ENCODE peak calls at places on chromosomes 16 and 17, in nine cellular contexts. E is psoas muscle, G is endothelial cell of umbilical vein, Q is stomach, R is SK-N-SH, W is PC-9, K is right atrium auricular region, L is fibroblast of lung, D is endodermal cell. T is an unnamed sample.
A peak's percentile ranks its signal among the peaks of the same experiment; 100 is the strongest.

GRCh38 chr16:19128454-19129210 is 14.9 kb downstream of the ITPRIPL2 start:
- DNase-seq in E (no peak), R (no peak), Q (no peak), L (no peak), D (no peak), K (no peak), G (no peak), W (no peak), T (no peak)

GRCh38 chr17:43171761-43172487 is 910 bp downstream of the NBR1 start:
- DNase-seq in Q (no peak), D (peak; percentile 66), K (peak; percentile 62), W (peak; percentile 99), G (peak; percentile 95), R (no peak), L (peak; percentile 96), E (no peak), T (no peak)

GRCh38 chr17:35748323-35748960 is 4.6 kb downstream of the GAS2L2 start:
- DNase-seq in E (peak; percentile 61), Q (peak; percentile 88), K (no peak), R (peak; percentile 54), D (no peak), G (peak; percentile 20), W (no peak), L (no peak), T (no peak)

GRCh38 chr17:48757524-48757961 is 29.0 kb upstream of the HOXB13 start:
- DNase-seq in K (no peak), W (no peak), L (no peak), Q (no peak), E (no peak), R (no peak), G (no peak), D (no peak), T (no peak)

GRCh38 chr17:28046034-28046825 is 3.8 kb downstream of the NLK start:
- DNase-seq in Q (no peak), K (no peak), R (no peak), L (peak; percentile 1), E (no peak), W (no peak), G (no peak), D (no peak), T (no peak)

GRCh38 chr17:40411821-40412220 is 5.9 kb downstream of the TOP2A start:
- DNase-seq in R (no peak), E (no peak), Q (no peak), L (no peak), D (no peak), W (no peak), K (no peak), G (no peak), T (no peak)

GRCh38 chr16:89373355-89374110 is 116.8 kb downstream of the ANKRD11 start:
- DNase-seq in K (no peak), L (peak; percentile 84), D (no peak), G (peak; percentile 43), W (no peak), E (peak; percentile 77), R (no peak), Q (no peak), T (no peak)

GRCh38 chr16:23293016-23293415 is 9.1 kb upstream of the SCNN1B start:
- DNase-seq in K (no peak), Q (no peak), R (no peak), G (no peak), L (no peak), E (no peak), W (no peak), D (no peak), T (no peak)

GRCh38 chr16:81595676-81596292 is 151.2 kb downstream of the CMIP start:
- DNase-seq in W (peak; percentile 65), Q (no peak), G (peak; percentile 59), L (no peak), R (no peak), E (no peak), D (no peak), K (no peak), T (no peak)

GRCh38 chr17:57572062-57572461 is 173.0 kb downstream of the CCDC182 start:
- DNase-seq in Q (no peak), W (no peak), K (no peak), R (no peak), E (no peak), G (no peak), L (no peak), D (no peak), T (no peak)

GRCh38 chr16:4114257-4115208 is 1.7 kb downstream of the ADCY9 start:
- DNase-seq in D (no peak), E (peak; percentile 64), G (no peak), Q (no peak), W (no peak), R (no peak), K (no peak), L (no peak), T (no peak)

GRCh38 chr16:11571549-11571948 is 15.2 kb downstream of the LITAF start:
- DNase-seq in K (no peak), E (peak; percentile 7), Q (no peak), R (no peak), W (no peak), L (no peak), D (no peak), G (no peak), T (no peak)

GRCh38 chr17:56754523-56755208 is 79.1 kb downstream of the C17orf67 start:
- DNase-seq in G (peak; percentile 53), K (no peak), E (no peak), Q (no peak), L (peak; percentile 28), W (no peak), D (peak; percentile 71), R (peak; percentile 60), T (no peak)

DNA sequence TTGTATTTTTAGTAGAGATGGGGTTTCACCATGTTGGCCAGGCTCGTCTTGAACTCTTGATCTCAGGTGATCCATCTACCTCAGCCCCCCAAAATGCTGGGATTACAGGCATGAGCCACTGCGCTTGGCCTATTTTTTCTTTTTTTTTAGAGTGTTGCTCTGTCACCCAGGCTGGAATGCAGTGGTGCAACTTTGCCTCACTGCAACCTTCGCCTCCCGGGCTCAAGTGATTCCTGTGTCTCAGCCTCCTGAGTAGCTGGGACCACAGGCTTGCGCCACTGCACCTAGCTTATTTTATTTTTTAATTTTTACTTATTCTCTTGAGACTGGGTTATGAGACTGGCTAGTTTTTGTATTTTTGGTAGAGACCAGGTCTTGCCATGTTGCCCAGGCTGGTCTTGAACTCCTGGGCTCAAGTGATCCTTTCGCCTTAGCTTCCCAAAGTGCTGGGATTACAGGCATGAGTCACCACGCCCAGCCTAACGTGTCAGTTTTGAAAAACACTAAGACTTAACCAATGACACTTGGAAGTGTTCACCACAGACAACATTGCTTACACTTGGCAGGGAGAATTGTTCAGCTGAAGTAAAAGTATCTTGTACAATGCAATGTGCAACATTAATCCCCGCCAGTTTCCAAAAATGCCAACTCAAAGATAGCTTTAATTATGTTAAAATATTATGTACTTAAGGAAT is 26.9 kb downstream of the ATAD5 start:
- DNase-seq in G (no peak), Q (no peak), K (no peak), L (peak; percentile 39), R (no peak), D (no peak), E (no peak), W (no peak), T (no peak)
- H3K36me3 ChIP-seq in G (no peaks in the 10 kb centered on the region), Q (no peaks in the 10 kb centered on the region), K (no peaks in the 10 kb centered on the region), L (no peaks in the 10 kb centered on the region), R (peaks cover 21% of the 10 kb centered on the region), D (peaks cover 79% of the 10 kb centered on the region), E (no peaks in the 10 kb centered on the region), W (peaks cover 10% of the 10 kb centered on the region), T (no peaks in the 10 kb centered on the region)

GRCh38 chr17:10171581-10171981 is 26.8 kb downstream of the GAS7 start:
- DNase-seq in Q (no peak), L (no peak), K (no peak), W (no peak), E (no peak), G (no peak), R (no peak), D (no peak), T (no peak)

GRCh38 chr17:10170233-10170632 is 28.2 kb downstream of the GAS7 start:
- DNase-seq in Q (no peak), G (no peak), D (no peak), L (no peak), K (no peak), E (no peak), W (no peak), R (no peak), T (no peak)

GRCh38 chr17:10171057-10171456 is 27.3 kb downstream of the GAS7 start:
- DNase-seq in G (no peak), E (peak; percentile 70), K (no peak), Q (no peak), W (no peak), D (no peak), R (no peak), L (no peak), T (no peak)

GRCh38 chr17:10172241-10172741 is 26.1 kb downstream of the GAS7 start:
- DNase-seq in R (no peak), K (no peak), E (no peak), Q (no peak), D (no peak), W (no peak), L (no peak), G (no peak), T (no peak)

DNA sequence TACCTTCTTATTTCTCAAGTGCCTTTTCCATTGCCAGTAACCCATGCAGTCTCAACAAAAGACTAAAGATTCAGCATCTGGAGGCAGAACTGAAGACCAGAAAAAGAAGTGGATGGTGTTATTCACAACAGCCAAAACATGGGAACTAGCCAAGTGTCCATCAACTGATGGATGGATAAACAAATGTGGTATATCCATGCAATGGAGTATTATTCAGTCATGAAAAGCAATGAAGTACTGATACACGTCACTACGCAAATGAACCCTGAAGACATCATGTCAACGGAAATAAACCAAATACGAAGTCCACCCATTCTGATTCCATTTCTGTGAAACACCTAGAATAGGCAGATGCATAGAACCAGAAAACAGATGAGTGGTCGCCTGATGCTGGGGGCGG is 25.6 kb downstream of the GAS7 start:
- DNase-seq in W (no peak), E (no peak), K (no peak), L (no peak), D (no peak), Q (no peak), R (no peak), G (no peak), T (no peak)
- TF ChIP-seq CTCF in W (no peak), E (no peak), K (no peak), L (no peak), D (no peak), Q (no peak), R (no peak), G (no peak), T (no peak)

GRCh38 chr17:76326306-76326705 is 18.2 kb upstream of the QRICH2 start:
- DNase-seq in E (no peak), L (no peak), K (no peak), Q (no peak), W (no peak), R (no peak), G (peak; percentile 64), D (no peak), T (no peak)
- H3K36me3 ChIP-seq in E (peaks cover 73% of the 10 kb centered on the region), L (peaks cover 2% of the 10 kb centered on the region), K (peaks cover 43% of the 10 kb centered on the region), Q (peaks cover 43% of the 10 kb centered on the region), W (no peaks in the 10 kb centered on the region), R (peaks cover 75% of the 10 kb centered on the region), G (peaks cover 16% of the 10 kb centered on the region), D (peaks cover 76% of the 10 kb centered on the region), T (peaks cover 19% of the 10 kb centered on the region)

DNA sequence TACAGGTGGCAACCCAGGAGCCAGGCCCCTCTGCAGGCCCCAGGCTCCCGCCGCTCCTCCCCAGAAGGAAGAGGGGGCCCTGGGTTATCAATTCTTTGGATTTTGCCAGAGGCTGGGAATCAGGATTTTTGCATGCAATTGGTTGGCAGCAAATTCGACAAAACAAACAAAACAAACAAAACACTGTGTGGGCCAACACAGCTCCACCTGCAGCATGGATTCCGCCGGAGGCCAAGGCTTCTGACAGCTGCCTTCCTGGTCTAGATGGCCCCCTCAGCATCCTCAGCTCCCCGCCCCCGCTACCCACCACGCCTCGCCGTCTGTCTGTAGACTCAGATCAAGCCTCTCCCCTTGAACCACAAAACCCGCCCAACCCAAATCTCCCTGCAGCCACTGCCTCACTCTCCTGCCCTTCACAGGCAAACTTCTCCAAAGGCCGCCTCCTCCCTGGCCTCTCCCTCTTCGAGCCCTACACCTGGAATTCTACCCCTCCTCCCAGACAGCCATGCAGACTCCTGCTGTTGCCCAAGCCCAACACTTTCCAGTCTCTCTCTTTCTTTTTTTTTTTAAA is 58.0 kb downstream of the RTN4RL1 start:
- DNase-seq in K (no peak), G (no peak), L (no peak), R (no peak), W (no peak), D (peak; percentile 95), Q (peak; percentile 27), E (no peak), T (no peak)
- TF ChIP-seq CTCF in K (no peak), G (no peak), L (no peak), R (no peak), W (no peak), D (no peak), Q (no peak), E (no peak), T (no peak)

T was measured in thoracic aorta.